ENCODE peak calls at places on chromosomes 3 and 15, in four cellular contexts. Q, W, Y and U are unnamed samples.

GRCh38 chr3:7015683-7016440 is 154.9 kb downstream of the GRM7 start:
- DNase-seq in Y (no peak), W (no peak), Q (no peak), U (no peak)

GRCh38 chr15:68587769-68588385 is 9.1 kb downstream of the CORO2B start:
- DNase-seq in Y (no peak), W (no peak), Q (no peak), U (no peak)

GRCh38 chr15:65558336-65558735 is 28.1 kb downstream of the HACD3 start:
- DNase-seq in W (no peak), Q (no peak), Y (no peak), U (no peak)

GRCh38 chr3:133851266-133851906 is 44.3 kb downstream of the RAB6B start:
- DNase-seq in W (no peak), Y (no peak), Q (no peak), U (no peak)

GRCh38 chr15:74995779-74996765 is 709 bp downstream of the SCAMP5 start:
- DNase-seq in Y (no peak), Q (no peak), W (no peak), U (no peak)

GRCh38 chr3:196096382-196096953 is 14.6 kb upstream of the TFRC start:
- DNase-seq in Q (no peak), W (peak; percentile 77), Y (no peak), U (no peak)

GRCh38 chr3:118970819-118971218 is 63.8 kb downstream of the IGSF11 start:
- DNase-seq in Y (no peak), Q (no peak), W (no peak), U (no peak)

GRCh38 chr3:56839784-56840724 is 38.3 kb upstream of the ARHGEF3 start:
- DNase-seq in W (no peak), Q (no peak), Y (no peak), U (no peak)

GRCh38 chr15:39171944-39172368 is 408.9 kb upstream of the THBS1 start:
- DNase-seq in Q (no peak), Y (peak; percentile 52), W (peak; percentile 82), U (no peak)

GRCh38 chr15:68583321-68583720 is 4.5 kb downstream of the CORO2B start:
- DNase-seq in Q (no peak), W (no peak), Y (no peak), U (no peak)

GRCh38 chr15:28923726-28924280 is 38.0 kb downstream of the APBA2 start:
- DNase-seq in W (peak; percentile 35), Q (no peak), Y (peak; percentile 26), U (no peak)

GRCh38 chr3:94011208-94011842 is 17.1 kb downstream of the STX19 start:
- DNase-seq in W (no peak), Y (no peak), Q (no peak), U (no peak)

GRCh38 chr3:195868866-195869412 is 39.4 kb downstream of the TNK2 start:
- DNase-seq in Q (no peak), W (peak; percentile 64), Y (no peak), U (no peak)

GRCh38 chr15:45307230-45307924 is 55.3 kb downstream of the SLC28A2 start:
- DNase-seq in Y (no peak), W (no peak), Q (no peak), U (no peak)

GRCh38 chr15:78315686-78316085 is 16.3 kb upstream of the SKIC8 start:
- DNase-seq in Y (peak; percentile 21), Q (no peak), W (peak; percentile 50), U (no peak)

GRCh38 chr15:85782112-85782511 is 12.6 kb downstream of the KLHL25 start:
- DNase-seq in W (no peak), Q (no peak), Y (no peak), U (no peak)

GRCh38 chr3:129184396-129184656 is 630 bp upstream of the CNBP start:
- DNase-seq in W (peak; percentile 73), Y (no peak), Q (no peak), U (no peak)

GRCh38 chr3:50950591-50950990 is 275.9 kb downstream of the DOCK3 start:
- DNase-seq in W (no peak), Y (no peak), Q (no peak), U (no peak)

GRCh38 chr15:92101706-92102434 is 248.4 kb downstream of the SLCO3A1 start:
- DNase-seq in Y (no peak), Q (no peak), W (no peak), U (no peak)

GRCh38 chr3:194375473-194375872 is 5.9 kb upstream of the LRRC15 start:
- DNase-seq in Y (no peak), Q (no peak), W (no peak), U (no peak)

GRCh38 chr15:98422086-98422478 is 226.3 kb upstream of the IGF1R start:
- DNase-seq in Q (no peak), Y (no peak), W (no peak), U (no peak)

GRCh38 chr3:34178415-34178814 is 380.0 kb downstream of the PDCD6IP start:
- DNase-seq in Q (no peak), Y (no peak), W (no peak), U (no peak)

GRCh38 chr3:99868438-99868723 is 50.7 kb downstream of the CMSS1 start:
- DNase-seq in W (no peak), Y (no peak), Q (no peak), U (no peak)

GRCh38 chr3:55564709-55565108 is 77.6 kb upstream of the WNT5A start:
- DNase-seq in Y (no peak), W (no peak), Q (no peak), U (no peak)

GRCh38 chr15:51253385-51253784 is 85.0 kb downstream of the CYP19A1 start:
- DNase-seq in Q (no peak), Y (no peak), W (no peak), U (no peak)

GRCh38 chr3:147816770-147817169 is 407.6 kb downstream of the ZIC1 start:
- DNase-seq in W (peak; percentile 61), Q (no peak), Y (no peak), U (no peak)

GRCh38 chr3:182608876-182609275 is 184.4 kb upstream of the ATP11B start:
- DNase-seq in Y (no peak), Q (no peak), W (no peak), U (no peak)

GRCh38 chr15:90478981-90479481 is 50.7 kb upstream of the CRTC3 start:
- DNase-seq in Q (no peak), Y (no peak), W (no peak), U (no peak)

GRCh38 chr3:182325213-182325941 is 467.9 kb upstream of the ATP11B start:
- DNase-seq in Q (no peak), W (no peak), Y (no peak), U (no peak)

GRCh38 chr3:107458871-107459270 is 63.9 kb upstream of the BBX start:
- DNase-seq in W (no peak), Y (no peak), Q (no peak), U (no peak)

GRCh38 chr3:58564054-58564453 is 13.1 kb downstream of the FAM107A start:
- DNase-seq in Q (no peak), Y (no peak), W (no peak), U (no peak)

GRCh38 chr3:170806676-170807075 is 63.3 kb downstream of the RPL22L1 start:
- DNase-seq in Q (no peak), Y (no peak), W (no peak), U (no peak)

GRCh38 chr15:54094661-54095060 is 116.4 kb downstream of the UNC13C start:
- DNase-seq in W (no peak), Q (no peak), Y (no peak), U (no peak)

GRCh38 chr15:31296304-31297220 is 30.1 kb upstream of the KLF13 start:
- DNase-seq in Y (peak; percentile 76), W (peak; percentile 68), Q (no peak), U (peak; percentile 6)